ENCODE peak calls at places on chromosome 1, in eight cellular contexts. G is PC-9, C is heart right ventricle, L is aorta, S is cardiac muscle cell, Z is tibial artery, W is mesendoderm, Q is ovary. D is an unnamed sample.

GRCh38 chr1:211788626-211789025 is 41.9 kb downstream of the LPGAT1 start:
- DNase-seq in G (no peak), C (no peak), L (no peak), S (no peak), Z (no peak), W (no peak), Q (no peak), D (no peak)

GRCh38 chr1:33099290-33100118 is 18.6 kb downstream of the AZIN2 start:
- DNase-seq in G (peak; percentile 95), C (no peak), L (no peak), S (peak; percentile 17), Z (peak; percentile 28), W (peak; percentile 71), Q (no peak), D (peak; percentile 100)

GRCh38 chr1:2019571-2020309 is 595 bp downstream of the GABRD start:
- DNase-seq in G (no peak), C (no peak), L (no peak), S (peak; percentile 79), Z (no peak), W (peak; percentile 23), Q (no peak), D (no peak)

GRCh38 chr1:22847709-22848108 is 125.0 kb downstream of the LACTBL1 start:
- DNase-seq in G (no peak), C (no peak), L (no peak), S (no peak), Z (no peak), W (no peak), Q (no peak), D (no peak)

GRCh38 chr1:34529935-34530859 is 224.7 kb upstream of the GJB5 start:
- DNase-seq in G (no peak), C (no peak), L (no peak), S (no peak), Z (no peak), W (no peak), Q (no peak), D (no peak)

GRCh38 chr1:12245116-12245515 is 15.3 kb downstream of the VPS13D start:
- DNase-seq in G (no peak), C (no peak), L (no peak), S (no peak), Z (no peak), W (no peak), Q (no peak), D (no peak)

GRCh38 chr1:170175477-170175876 is 29.7 kb downstream of the NTMT2 start:
- DNase-seq in G (no peak), C (no peak), L (no peak), S (no peak), Z (no peak), W (no peak), Q (no peak), D (no peak)

GRCh38 chr1:150362721-150363425 is 1.1 kb upstream of the RPRD2 start:
- DNase-seq in G (no peak), C (no peak), L (peak; percentile 39), S (no peak), Z (no peak), W (peak; percentile 6), Q (peak; percentile 30), D (no peak)

GRCh38 chr1:29497395-29498125 is 261.2 kb downstream of the PTPRU start:
- DNase-seq in G (no peak), C (no peak), L (peak; percentile 60), S (no peak), Z (no peak), W (no peak), Q (no peak), D (no peak)

GRCh38 chr1:102032534-102032933 is 35.8 kb upstream of the OLFM3 start:
- DNase-seq in G (no peak), C (no peak), L (no peak), S (no peak), Z (no peak), W (no peak), Q (no peak), D (no peak)

GRCh38 chr1:208668991-208669390 is 424.8 kb upstream of the PLXNA2 start:
- DNase-seq in G (no peak), C (no peak), L (no peak), S (peak; percentile 75), Z (no peak), W (peak; percentile 65), Q (no peak), D (no peak)

GRCh38 chr1:59258412-59259032 is 38.4 kb upstream of the FGGY start:
- DNase-seq in G (no peak), C (no peak), L (no peak), S (no peak), Z (no peak), W (no peak), Q (no peak), D (no peak)

GRCh38 chr1:215594640-215595039 is 27.5 kb downstream of the KCTD3 start:
- DNase-seq in G (no peak), C (no peak), L (no peak), S (no peak), Z (no peak), W (no peak), Q (no peak), D (no peak)

GRCh38 chr1:50853325-50853724 is 106.7 kb downstream of the FAF1 start:
- DNase-seq in G (no peak), C (no peak), L (no peak), S (no peak), Z (no peak), W (no peak), Q (no peak), D (no peak)

GRCh38 chr1:159835862-159836518 is 9.3 kb downstream of the SLAMF8 start:
- DNase-seq in G (no peak), C (no peak), L (no peak), S (no peak), Z (no peak), W (no peak), Q (no peak), D (no peak)

GRCh38 chr1:233993651-233994050 is 89.2 kb downstream of the SLC35F3 start:
- DNase-seq in G (peak; percentile 69), C (no peak), L (no peak), S (no peak), Z (no peak), W (peak; percentile 43), Q (no peak), D (no peak)

GRCh38 chr1:234000557-234001081 is 96.1 kb downstream of the SLC35F3 start:
- DNase-seq in G (no peak), C (no peak), L (no peak), S (no peak), Z (no peak), W (peak; percentile 21), Q (no peak), D (no peak)

GRCh38 chr1:234001817-234002216 is 97.3 kb downstream of the SLC35F3 start:
- DNase-seq in G (no peak), C (no peak), L (no peak), S (no peak), Z (no peak), W (no peak), Q (no peak), D (no peak)

GRCh38 chr1:233994112-233994511 is 89.6 kb downstream of the SLC35F3 start:
- DNase-seq in G (no peak), C (no peak), L (no peak), S (no peak), Z (no peak), W (no peak), Q (no peak), D (no peak)

GRCh38 chr1:233998926-233999325 is 94.5 kb downstream of the SLC35F3 start:
- DNase-seq in G (no peak), C (no peak), L (no peak), S (no peak), Z (no peak), W (no peak), Q (no peak), D (no peak)
- H3K27ac ChIP-seq in G (no peak overlapping the region), C (no peak overlapping the region), L (no peak overlapping the region), S (no peak overlapping the region), Z (no peak overlapping the region), W (no peak overlapping the region), Q (no peak overlapping the region), D (no peak overlapping the region)

GRCh38 chr1:162502928-162503327 is 5.3 kb downstream of the UHMK1 start:
- DNase-seq in G (no peak), C (no peak), L (no peak), S (no peak), Z (no peak), W (no peak), Q (no peak), D (no peak)

GRCh38 chr1:162497723-162498441 is at the start of gene UHMK1:
- DNase-seq in G (peak; percentile 74), C (peak; percentile 87), L (peak; percentile 96), S (peak; percentile 93), Z (peak; percentile 93), W (peak; percentile 96), Q (peak; percentile 87), D (peak; percentile 92)

GRCh38 chr1:162502077-162502476 is 4.5 kb downstream of the UHMK1 start:
- DNase-seq in G (no peak), C (no peak), L (no peak), S (no peak), Z (no peak), W (no peak), Q (no peak), D (no peak)

GRCh38 chr1:162498442-162498785 is 796 bp downstream of the UHMK1 start:
- DNase-seq in G (no peak), C (no peak), L (no peak), S (peak; percentile 3), Z (no peak), W (no peak), Q (no peak), D (no peak)

GRCh38 chr1:162500805-162501204 is 3.2 kb downstream of the UHMK1 start:
- DNase-seq in G (no peak), C (no peak), L (no peak), S (no peak), Z (no peak), W (no peak), Q (no peak), D (no peak)
- H3K36me3 ChIP-seq in G (peaks cover 37% of the 10 kb centered on the region), C (peaks cover 60% of the 10 kb centered on the region), L (no peaks in the 10 kb centered on the region), S (peaks cover 46% of the 10 kb centered on the region), Z (peaks cover 52% of the 10 kb centered on the region), W (no peaks in the 10 kb centered on the region), Q (no peaks in the 10 kb centered on the region), D (peaks cover 63% of the 10 kb centered on the region)

DNA sequence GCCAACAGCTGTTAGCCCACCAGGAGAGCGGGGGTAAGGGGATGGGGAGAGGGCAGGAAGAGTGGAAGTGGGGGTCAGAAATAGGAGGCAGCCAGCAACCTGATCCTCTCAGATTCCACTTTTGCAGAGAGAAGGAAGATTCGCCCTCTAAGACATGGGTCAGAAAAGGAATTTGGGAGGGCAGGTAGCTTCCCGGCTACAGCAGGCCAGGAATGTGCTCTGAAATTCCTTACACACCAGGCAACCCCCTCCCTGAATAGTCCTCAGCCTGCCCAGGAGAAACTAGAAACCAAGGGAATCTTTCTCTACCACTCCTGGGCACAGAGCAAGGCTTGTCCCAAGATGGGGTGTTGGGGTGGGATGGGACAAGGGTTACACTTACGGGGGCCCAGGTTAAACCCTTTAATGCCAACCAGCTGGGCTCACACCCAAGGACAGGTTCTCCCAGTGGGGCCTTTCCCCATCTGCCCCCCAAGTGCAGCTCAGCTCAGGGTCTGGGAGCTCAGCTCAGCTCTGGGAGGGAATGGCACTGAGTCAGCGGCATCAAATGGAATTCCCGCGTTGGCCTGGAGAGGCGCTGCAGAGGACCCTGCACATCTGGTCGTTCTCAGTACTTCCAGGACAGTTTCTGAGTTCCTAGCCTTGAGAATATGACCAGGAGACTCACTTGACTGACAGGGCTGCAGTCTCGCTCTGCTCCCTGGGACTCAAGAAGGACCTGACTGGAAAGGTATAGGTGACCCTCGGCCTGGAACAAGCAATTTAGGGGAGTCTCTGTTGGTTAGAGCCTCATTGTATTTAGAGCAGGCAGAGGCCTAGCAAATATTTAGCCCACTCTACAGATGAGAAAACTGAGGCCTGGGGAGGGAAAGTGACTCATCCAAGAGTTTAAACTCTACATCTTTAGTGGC is 761 bp downstream of the TNNT2 start:
- DNase-seq in G (peak; percentile 63), C (no peak), L (no peak), S (peak; percentile 71), Z (no peak), W (peak; percentile 97), Q (no peak), D (no peak)
- H3K27me3 ChIP-seq in G (peaks cover 42% of the 10 kb centered on the region), C (no peaks in the 10 kb centered on the region), L (no peaks in the 10 kb centered on the region), S (no peaks in the 10 kb centered on the region), Z (no peaks in the 10 kb centered on the region), W (no peaks in the 10 kb centered on the region), Q (no peaks in the 10 kb centered on the region), D (peaks cover 26% of the 10 kb centered on the region)

GRCh38 chr1:227166559-227166958 is 151.7 kb downstream of the CDC42BPA start:
- DNase-seq in G (no peak), C (no peak), L (no peak), S (no peak), Z (no peak), W (peak; percentile 33), Q (no peak), D (peak; percentile 64)
- H3K27ac ChIP-seq in G (no peak overlapping the region), C (no peak overlapping the region), L (no peak overlapping the region), S (no peak overlapping the region), Z (no peak overlapping the region), W (no peak overlapping the region), Q (no peak overlapping the region), D (no peak overlapping the region)

D was measured in SJSA1.